ENCODE peak calls at places on chromosome 1, in seven cellular contexts. One of them, this sample, is unnamed.

GRCh38 chr1:24027838-24028468 is 47.8 kb upstream of the SRSF10 start:
- DNase-seq in left lung: no peak
- DNase-seq in NT2/D1: no peak
- DNase-seq in heart left ventricle: no peak
- DNase-seq in uterus: no peak
- DNase-seq in cardiac fibroblast: peak; percentile 75
- DNase-seq in dorsolateral prefrontal cortex: no peak
- DNase-seq in this sample: no peak

GRCh38 chr1:44090409-44091252 is 28.0 kb upstream of the KLF17 start:
- DNase-seq in left lung: no peak
- DNase-seq in NT2/D1: no peak
- DNase-seq in heart left ventricle: no peak
- DNase-seq in uterus: no peak
- DNase-seq in cardiac fibroblast: no peak
- DNase-seq in dorsolateral prefrontal cortex: no peak
- DNase-seq in this sample: no peak

GRCh38 chr1:167441222-167441621 is 77.1 kb downstream of the CD247 start:
- DNase-seq in left lung: no peak
- DNase-seq in NT2/D1: no peak
- DNase-seq in heart left ventricle: no peak
- DNase-seq in uterus: no peak
- DNase-seq in cardiac fibroblast: no peak
- DNase-seq in dorsolateral prefrontal cortex: no peak
- DNase-seq in this sample: peak; percentile 21

GRCh38 chr1:160904783-160905616 is 20.0 kb upstream of the ITLN1 start:
- DNase-seq in left lung: no peak
- DNase-seq in NT2/D1: no peak
- DNase-seq in heart left ventricle: no peak
- DNase-seq in uterus: no peak
- DNase-seq in cardiac fibroblast: no peak
- DNase-seq in dorsolateral prefrontal cortex: no peak
- DNase-seq in this sample: no peak

GRCh38 chr1:78102082-78102481 is 56.3 kb downstream of the GIPC2 start:
- DNase-seq in left lung: no peak
- DNase-seq in NT2/D1: no peak
- DNase-seq in heart left ventricle: no peak
- DNase-seq in uterus: no peak
- DNase-seq in cardiac fibroblast: peak; percentile 96
- DNase-seq in dorsolateral prefrontal cortex: no peak
- DNase-seq in this sample: no peak

GRCh38 chr1:228306275-228307217 is 98.7 kb downstream of the OBSCN start:
- DNase-seq in left lung: peak; percentile 72
- DNase-seq in NT2/D1: no peak
- DNase-seq in heart left ventricle: peak; percentile 10
- DNase-seq in uterus: no peak
- DNase-seq in cardiac fibroblast: no peak
- DNase-seq in dorsolateral prefrontal cortex: peak; percentile 34
- DNase-seq in this sample: peak; percentile 47

GRCh38 chr1:1069711-1070676 is 4.1 kb downstream of the RNF223 start:
- DNase-seq in left lung: no peak
- DNase-seq in NT2/D1: no peak
- DNase-seq in heart left ventricle: no peak
- DNase-seq in uterus: no peak
- DNase-seq in cardiac fibroblast: no peak
- DNase-seq in dorsolateral prefrontal cortex: no peak
- DNase-seq in this sample: no peak

GRCh38 chr1:24107462-24108225 is 4.3 kb downstream of the MYOM3 start:
- DNase-seq in left lung: no peak
- DNase-seq in NT2/D1: no peak
- DNase-seq in heart left ventricle: no peak
- DNase-seq in uterus: no peak
- DNase-seq in cardiac fibroblast: peak; percentile 74
- DNase-seq in dorsolateral prefrontal cortex: no peak
- DNase-seq in this sample: no peak

GRCh38 chr1:213281610-213282316 is 230.7 kb downstream of the RPS6KC1 start:
- DNase-seq in left lung: peak; percentile 30
- DNase-seq in NT2/D1: peak; percentile 25
- DNase-seq in heart left ventricle: no peak
- DNase-seq in uterus: no peak
- DNase-seq in cardiac fibroblast: no peak
- DNase-seq in dorsolateral prefrontal cortex: no peak
- DNase-seq in this sample: no peak

GRCh38 chr1:68746378-68746777 is 249.5 kb upstream of the DEPDC1 start:
- DNase-seq in left lung: no peak
- DNase-seq in NT2/D1: no peak
- DNase-seq in heart left ventricle: no peak
- DNase-seq in uterus: no peak
- DNase-seq in cardiac fibroblast: no peak
- DNase-seq in dorsolateral prefrontal cortex: no peak
- DNase-seq in this sample: no peak

GRCh38 chr1:237873487-237873927 is 17.2 kb downstream of the ZP4 start:
- DNase-seq in left lung: no peak
- DNase-seq in NT2/D1: peak; percentile 77
- DNase-seq in heart left ventricle: no peak
- DNase-seq in uterus: no peak
- DNase-seq in cardiac fibroblast: peak; percentile 23
- DNase-seq in dorsolateral prefrontal cortex: no peak
- DNase-seq in this sample: no peak

GRCh38 chr1:154866995-154867795 is 2.9 kb downstream of the KCNN3 start:
- DNase-seq in left lung: no peak
- DNase-seq in NT2/D1: no peak
- DNase-seq in heart left ventricle: peak; percentile 66
- DNase-seq in uterus: peak; percentile 57
- DNase-seq in cardiac fibroblast: peak; percentile 77
- DNase-seq in dorsolateral prefrontal cortex: peak; percentile 69
- DNase-seq in this sample: peak; percentile 69

GRCh38 chr1:212605441-212605976 is 3.1 kb upstream of the ATF3 start:
- DNase-seq in left lung: no peak
- DNase-seq in NT2/D1: no peak
- DNase-seq in heart left ventricle: no peak
- DNase-seq in uterus: no peak
- DNase-seq in cardiac fibroblast: no peak
- DNase-seq in dorsolateral prefrontal cortex: no peak
- DNase-seq in this sample: no peak

GRCh38 chr1:35725591-35725990 is 6.9 kb upstream of the C1orf216 start:
- DNase-seq in left lung: no peak
- DNase-seq in NT2/D1: no peak
- DNase-seq in heart left ventricle: no peak
- DNase-seq in uterus: no peak
- DNase-seq in cardiac fibroblast: no peak
- DNase-seq in dorsolateral prefrontal cortex: peak; percentile 75
- DNase-seq in this sample: no peak

GRCh38 chr1:212452323-212453155 is 19.8 kb downstream of the NENF start:
- DNase-seq in left lung: no peak
- DNase-seq in NT2/D1: no peak
- DNase-seq in heart left ventricle: peak; percentile 69
- DNase-seq in uterus: peak; percentile 72
- DNase-seq in cardiac fibroblast: peak; percentile 69
- DNase-seq in dorsolateral prefrontal cortex: peak; percentile 72
- DNase-seq in this sample: peak; percentile 77

GRCh38 chr1:92404661-92405060 is 82.1 kb downstream of the GFI1 start:
- DNase-seq in left lung: no peak
- DNase-seq in NT2/D1: no peak
- DNase-seq in heart left ventricle: no peak
- DNase-seq in uterus: no peak
- DNase-seq in cardiac fibroblast: peak; percentile 59
- DNase-seq in dorsolateral prefrontal cortex: no peak
- DNase-seq in this sample: no peak

GRCh38 chr1:31768939-31769704 is 5.0 kb upstream of the ADGRB2 start:
- DNase-seq in left lung: no peak
- DNase-seq in NT2/D1: no peak
- DNase-seq in heart left ventricle: no peak
- DNase-seq in uterus: no peak
- DNase-seq in cardiac fibroblast: no peak
- DNase-seq in dorsolateral prefrontal cortex: no peak
- DNase-seq in this sample: no peak

GRCh38 chr1:31769720-31770390 is 5.7 kb upstream of the ADGRB2 start:
- DNase-seq in left lung: peak; percentile 41
- DNase-seq in NT2/D1: no peak
- DNase-seq in heart left ventricle: peak; percentile 74
- DNase-seq in uterus: no peak
- DNase-seq in cardiac fibroblast: no peak
- DNase-seq in dorsolateral prefrontal cortex: no peak
- DNase-seq in this sample: no peak

GRCh38 chr1:31773861-31774260 is 9.7 kb upstream of the ADGRB2 start:
- DNase-seq in left lung: no peak
- DNase-seq in NT2/D1: no peak
- DNase-seq in heart left ventricle: no peak
- DNase-seq in uterus: no peak
- DNase-seq in cardiac fibroblast: no peak
- DNase-seq in dorsolateral prefrontal cortex: no peak
- DNase-seq in this sample: no peak

GRCh38 chr1:31772669-31773248 is 8.6 kb upstream of the ADGRB2 start:
- DNase-seq in left lung: peak; percentile 43
- DNase-seq in NT2/D1: no peak
- DNase-seq in heart left ventricle: no peak
- DNase-seq in uterus: no peak
- DNase-seq in cardiac fibroblast: no peak
- DNase-seq in dorsolateral prefrontal cortex: no peak
- DNase-seq in this sample: no peak

GRCh38 chr1:31771891-31772668 is 7.9 kb upstream of the ADGRB2 start:
- DNase-seq in left lung: peak; percentile 64
- DNase-seq in NT2/D1: no peak
- DNase-seq in heart left ventricle: no peak
- DNase-seq in uterus: no peak
- DNase-seq in cardiac fibroblast: no peak
- DNase-seq in dorsolateral prefrontal cortex: no peak
- DNase-seq in this sample: no peak
- H3K4me3 ChIP-seq in left lung: no peak overlapping the region
- H3K4me3 ChIP-seq in NT2/D1: peak overlapping the region; percentile 44
- H3K4me3 ChIP-seq in heart left ventricle: peak overlapping the region; percentile 26
- H3K4me3 ChIP-seq in uterus: no peak overlapping the region
- H3K4me3 ChIP-seq in cardiac fibroblast: no peak overlapping the region
- H3K4me3 ChIP-seq in dorsolateral prefrontal cortex: peak overlapping the region; percentile 46
- H3K4me3 ChIP-seq in this sample: no peak overlapping the region

DNA sequence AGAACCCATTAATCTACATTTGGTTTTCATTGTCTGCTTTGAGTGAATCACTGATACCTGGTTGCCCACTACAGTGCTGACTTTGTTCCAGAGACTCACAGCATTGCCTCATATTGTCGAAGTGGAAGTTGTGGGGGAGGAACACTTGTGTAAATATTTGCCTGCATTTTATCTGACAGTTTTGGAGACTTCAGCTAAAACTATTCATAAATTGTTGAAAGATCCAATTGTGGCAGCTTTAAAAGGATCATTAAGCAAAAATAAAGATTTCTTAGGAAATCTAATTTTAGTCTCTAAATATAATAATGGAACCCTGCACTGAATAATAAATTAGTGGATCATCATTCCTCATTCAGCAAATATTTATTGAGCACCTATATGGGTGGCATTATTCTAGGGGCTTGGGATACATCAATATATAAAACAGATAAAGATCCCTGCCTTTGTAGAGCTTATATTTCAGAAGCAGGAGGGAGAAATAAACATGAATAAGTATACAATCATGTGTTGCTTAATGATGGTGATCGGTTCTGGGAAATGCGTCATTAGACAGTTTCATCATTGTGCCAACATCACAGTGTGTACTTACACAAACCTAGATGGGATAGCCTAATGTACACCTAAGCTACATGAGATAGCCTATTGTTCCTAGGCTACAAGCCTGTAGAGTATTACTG is 73.5 kb downstream of the OSBPL9 start:
- DNase-seq in left lung: no peak
- DNase-seq in NT2/D1: no peak
- DNase-seq in heart left ventricle: no peak
- DNase-seq in uterus: no peak
- DNase-seq in cardiac fibroblast: peak; percentile 97
- DNase-seq in dorsolateral prefrontal cortex: no peak
- DNase-seq in this sample: no peak
- H3K4me3 ChIP-seq in left lung: no peak overlapping the region
- H3K4me3 ChIP-seq in NT2/D1: no peak overlapping the region
- H3K4me3 ChIP-seq in heart left ventricle: no peak overlapping the region
- H3K4me3 ChIP-seq in uterus: no peak overlapping the region
- H3K4me3 ChIP-seq in cardiac fibroblast: no peak overlapping the region
- H3K4me3 ChIP-seq in dorsolateral prefrontal cortex: no peak overlapping the region
- H3K4me3 ChIP-seq in this sample: no peak overlapping the region

GRCh38 chr1:211420845-211421454 is 71.0 kb downstream of the RD3 start:
- DNase-seq in left lung: no peak
- DNase-seq in NT2/D1: no peak
- DNase-seq in heart left ventricle: no peak
- DNase-seq in uterus: no peak
- DNase-seq in cardiac fibroblast: peak; percentile 35
- DNase-seq in dorsolateral prefrontal cortex: no peak
- DNase-seq in this sample: no peak

GRCh38 chr1:211420389-211420788 is 71.6 kb downstream of the RD3 start:
- DNase-seq in left lung: no peak
- DNase-seq in NT2/D1: no peak
- DNase-seq in heart left ventricle: no peak
- DNase-seq in uterus: no peak
- DNase-seq in cardiac fibroblast: peak; percentile 44
- DNase-seq in dorsolateral prefrontal cortex: no peak
- DNase-seq in this sample: no peak

GRCh38 chr1:211411639-211412038 is 80.3 kb downstream of the RD3 start:
- DNase-seq in left lung: no peak
- DNase-seq in NT2/D1: no peak
- DNase-seq in heart left ventricle: no peak
- DNase-seq in uterus: no peak
- DNase-seq in cardiac fibroblast: no peak
- DNase-seq in dorsolateral prefrontal cortex: no peak
- DNase-seq in this sample: no peak

DNA sequence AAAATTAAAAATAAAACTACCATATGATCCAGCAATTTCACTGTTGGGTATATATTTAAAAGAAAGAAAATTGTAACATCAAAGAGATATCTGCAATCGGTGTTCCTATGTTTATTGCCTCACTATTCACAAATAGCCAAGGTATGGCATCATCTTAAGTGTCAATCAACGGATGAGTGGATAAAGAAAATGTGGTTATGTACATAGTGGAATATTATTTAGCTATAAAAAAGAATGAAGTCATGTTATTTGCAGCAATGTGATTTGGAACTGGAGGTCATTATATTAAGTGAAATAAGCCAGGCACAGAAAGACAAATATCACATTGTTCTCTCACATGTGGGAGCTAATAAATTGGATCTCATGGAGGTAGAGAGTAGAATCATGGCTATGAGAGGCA is 76.3 kb downstream of the RD3 start:
- DNase-seq in left lung: no peak
- DNase-seq in NT2/D1: no peak
- DNase-seq in heart left ventricle: no peak
- DNase-seq in uterus: no peak
- DNase-seq in cardiac fibroblast: peak; percentile 1
- DNase-seq in dorsolateral prefrontal cortex: no peak
- DNase-seq in this sample: no peak
- H3K4me3 ChIP-seq in left lung: peak overlapping the region; percentile 30
- H3K4me3 ChIP-seq in NT2/D1: no peak overlapping the region
- H3K4me3 ChIP-seq in heart left ventricle: no peak overlapping the region
- H3K4me3 ChIP-seq in uterus: no peak overlapping the region
- H3K4me3 ChIP-seq in cardiac fibroblast: no peak overlapping the region
- H3K4me3 ChIP-seq in dorsolateral prefrontal cortex: peak overlapping the region; percentile 47
- H3K4me3 ChIP-seq in this sample: peak overlapping the region; percentile 59

DNA sequence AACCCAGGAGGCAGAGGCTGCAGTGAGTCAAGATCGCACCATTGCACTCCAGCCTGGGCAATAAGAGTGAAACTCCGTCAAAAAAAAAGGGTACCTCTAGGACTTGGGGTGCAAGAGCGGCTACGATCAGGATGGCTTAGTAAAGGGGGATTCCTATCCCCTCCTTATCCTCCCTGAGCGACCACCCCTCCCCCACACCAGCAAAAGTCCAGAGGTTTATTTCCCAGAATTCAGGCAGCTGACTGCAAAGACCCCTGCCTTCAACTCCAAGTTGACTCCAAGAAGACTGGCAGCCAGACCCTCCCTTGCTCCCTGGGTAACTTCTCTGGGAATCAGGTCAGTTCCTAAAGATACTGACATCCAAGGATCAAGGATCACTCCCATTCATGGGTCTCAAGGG is 12.4 kb upstream of the PRDM16 start:
- DNase-seq in left lung: no peak
- DNase-seq in NT2/D1: no peak
- DNase-seq in heart left ventricle: no peak
- DNase-seq in uterus: no peak
- DNase-seq in cardiac fibroblast: no peak
- DNase-seq in dorsolateral prefrontal cortex: no peak
- DNase-seq in this sample: no peak
- H3K4me3 ChIP-seq in left lung: no peak overlapping the region
- H3K4me3 ChIP-seq in NT2/D1: no peak overlapping the region
- H3K4me3 ChIP-seq in heart left ventricle: no peak overlapping the region
- H3K4me3 ChIP-seq in uterus: no peak overlapping the region
- H3K4me3 ChIP-seq in cardiac fibroblast: no peak overlapping the region
- H3K4me3 ChIP-seq in dorsolateral prefrontal cortex: no peak overlapping the region
- H3K4me3 ChIP-seq in this sample: no peak overlapping the region

This sample was measured in right atrium auricular region.